ENCODE peak calls at places on chromosomes 7 and 10, in eight cellular contexts. One of them, this sample, is unnamed.

GRCh38 chr10:51937313-51937712 is 237.9 kb upstream of the CSTF2T start:
- DNase-seq in ACHN: no peak
- DNase-seq in IMR-90: peak
- DNase-seq in stimulated activated naive B cell treated with anti-CD40 and anti-IgM and Interleukin-4, amounts not matched to agents 10 μg/mL and 1 μg/mL and 100 μg/mL, for 72 hours: no peak
- DNase-seq in nephron progenitor cell: no peak
- DNase-seq in hepatocyte: no peak
- DNase-seq in amniotic stem cell: no peak
- DNase-seq in dermis blood vessel endothelial cell: no peak
- DNase-seq in this sample: no peak

GRCh38 chr10:88379575-88379974 is 203.5 kb downstream of the RNLS start:
- DNase-seq in amniotic stem cell: peak
- DNase-seq in hepatocyte: peak
- DNase-seq in IMR-90: peak
- DNase-seq in ACHN: peak
- DNase-seq in nephron progenitor cell: no peak
- DNase-seq in dermis blood vessel endothelial cell: no peak
- DNase-seq in stimulated activated naive B cell treated with anti-CD40 and anti-IgM and Interleukin-4, amounts not matched to agents 10 μg/mL and 1 μg/mL and 100 μg/mL, for 72 hours: no peak
- DNase-seq in this sample: peak

GRCh38 chr7:115618676-115619075 is 411.9 kb downstream of the TFEC start:
- DNase-seq in stimulated activated naive B cell treated with anti-CD40 and anti-IgM and Interleukin-4, amounts not matched to agents 10 μg/mL and 1 μg/mL and 100 μg/mL, for 72 hours: no peak
- DNase-seq in dermis blood vessel endothelial cell: no peak
- DNase-seq in hepatocyte: no peak
- DNase-seq in nephron progenitor cell: no peak
- DNase-seq in IMR-90: peak
- DNase-seq in ACHN: no peak
- DNase-seq in amniotic stem cell: no peak
- DNase-seq in this sample: no peak

GRCh38 chr10:74238031-74238431 is 87.0 kb downstream of the ADK start:
- DNase-seq in dermis blood vessel endothelial cell: peak
- DNase-seq in nephron progenitor cell: no peak
- DNase-seq in IMR-90: peak
- DNase-seq in hepatocyte: no peak
- DNase-seq in amniotic stem cell: no peak
- DNase-seq in stimulated activated naive B cell treated with anti-CD40 and anti-IgM and Interleukin-4, amounts not matched to agents 10 μg/mL and 1 μg/mL and 100 μg/mL, for 72 hours: no peak
- DNase-seq in ACHN: no peak
- DNase-seq in this sample: peak

GRCh38 chr7:27339478-27339877 is 96.9 kb downstream of the EVX1 start:
- DNase-seq in dermis blood vessel endothelial cell: no peak
- DNase-seq in amniotic stem cell: no peak
- DNase-seq in nephron progenitor cell: no peak
- DNase-seq in IMR-90: no peak
- DNase-seq in hepatocyte: no peak
- DNase-seq in ACHN: no peak
- DNase-seq in stimulated activated naive B cell treated with anti-CD40 and anti-IgM and Interleukin-4, amounts not matched to agents 10 μg/mL and 1 μg/mL and 100 μg/mL, for 72 hours: peak
- DNase-seq in this sample: no peak

GRCh38 chr7:3882782-3883181 is 581.7 kb downstream of the SDK1 start:
- DNase-seq in dermis blood vessel endothelial cell: no peak
- DNase-seq in hepatocyte: no peak
- DNase-seq in IMR-90: no peak
- DNase-seq in nephron progenitor cell: no peak
- DNase-seq in amniotic stem cell: no peak
- DNase-seq in ACHN: no peak
- DNase-seq in stimulated activated naive B cell treated with anti-CD40 and anti-IgM and Interleukin-4, amounts not matched to agents 10 μg/mL and 1 μg/mL and 100 μg/mL, for 72 hours: no peak
- DNase-seq in this sample: no peak

GRCh38 chr10:72079356-72079755 is 9.0 kb downstream of the SPOCK2 start:
- DNase-seq in ACHN: no peak
- DNase-seq in IMR-90: no peak
- DNase-seq in stimulated activated naive B cell treated with anti-CD40 and anti-IgM and Interleukin-4, amounts not matched to agents 10 μg/mL and 1 μg/mL and 100 μg/mL, for 72 hours: no peak
- DNase-seq in dermis blood vessel endothelial cell: no peak
- DNase-seq in hepatocyte: no peak
- DNase-seq in nephron progenitor cell: peak
- DNase-seq in amniotic stem cell: no peak
- DNase-seq in this sample: no peak

GRCh38 chr7:66804001-66804400 is 63.5 kb downstream of the RABGEF1 start:
- DNase-seq in IMR-90: no peak
- DNase-seq in amniotic stem cell: no peak
- DNase-seq in hepatocyte: no peak
- DNase-seq in stimulated activated naive B cell treated with anti-CD40 and anti-IgM and Interleukin-4, amounts not matched to agents 10 μg/mL and 1 μg/mL and 100 μg/mL, for 72 hours: no peak
- DNase-seq in nephron progenitor cell: no peak
- DNase-seq in ACHN: no peak
- DNase-seq in dermis blood vessel endothelial cell: no peak
- DNase-seq in this sample: no peak

GRCh38 chr7:139354729-139355128 is 5.0 kb upstream of the LUC7L2 start:
- DNase-seq in dermis blood vessel endothelial cell: no peak
- DNase-seq in nephron progenitor cell: no peak
- DNase-seq in amniotic stem cell: no peak
- DNase-seq in IMR-90: no peak
- DNase-seq in ACHN: no peak
- DNase-seq in stimulated activated naive B cell treated with anti-CD40 and anti-IgM and Interleukin-4, amounts not matched to agents 10 μg/mL and 1 μg/mL and 100 μg/mL, for 72 hours: no peak
- DNase-seq in hepatocyte: no peak
- DNase-seq in this sample: no peak

GRCh38 chr7:137590071-137590470 is 246.5 kb upstream of the PTN start:
- DNase-seq in ACHN: no peak
- DNase-seq in IMR-90: no peak
- DNase-seq in hepatocyte: no peak
- DNase-seq in amniotic stem cell: no peak
- DNase-seq in dermis blood vessel endothelial cell: no peak
- DNase-seq in stimulated activated naive B cell treated with anti-CD40 and anti-IgM and Interleukin-4, amounts not matched to agents 10 μg/mL and 1 μg/mL and 100 μg/mL, for 72 hours: no peak
- DNase-seq in nephron progenitor cell: no peak
- DNase-seq in this sample: no peak

GRCh38 chr7:35386082-35386815 is 132.3 kb upstream of the TBX20 start:
- DNase-seq in stimulated activated naive B cell treated with anti-CD40 and anti-IgM and Interleukin-4, amounts not matched to agents 10 μg/mL and 1 μg/mL and 100 μg/mL, for 72 hours: no peak
- DNase-seq in dermis blood vessel endothelial cell: no peak
- DNase-seq in IMR-90: no peak
- DNase-seq in nephron progenitor cell: no peak
- DNase-seq in ACHN: no peak
- DNase-seq in amniotic stem cell: no peak
- DNase-seq in hepatocyte: no peak
- DNase-seq in this sample: no peak

GRCh38 chr10:35274511-35275060 is 61.7 kb upstream of the CCNY start:
- DNase-seq in nephron progenitor cell: no peak
- DNase-seq in ACHN: no peak
- DNase-seq in dermis blood vessel endothelial cell: no peak
- DNase-seq in stimulated activated naive B cell treated with anti-CD40 and anti-IgM and Interleukin-4, amounts not matched to agents 10 μg/mL and 1 μg/mL and 100 μg/mL, for 72 hours: no peak
- DNase-seq in amniotic stem cell: no peak
- DNase-seq in hepatocyte: no peak
- DNase-seq in IMR-90: no peak
- DNase-seq in this sample: no peak

GRCh38 chr7:23476286-23477169 is 6.2 kb upstream of the IGF2BP3 start:
- DNase-seq in nephron progenitor cell: no peak
- DNase-seq in ACHN: no peak
- DNase-seq in hepatocyte: no peak
- DNase-seq in amniotic stem cell: no peak
- DNase-seq in stimulated activated naive B cell treated with anti-CD40 and anti-IgM and Interleukin-4, amounts not matched to agents 10 μg/mL and 1 μg/mL and 100 μg/mL, for 72 hours: no peak
- DNase-seq in dermis blood vessel endothelial cell: no peak
- DNase-seq in IMR-90: no peak
- DNase-seq in this sample: no peak

GRCh38 chr10:12252882-12253546 is 57.0 kb downstream of the CDC123 start:
- DNase-seq in ACHN: peak
- DNase-seq in hepatocyte: peak
- DNase-seq in nephron progenitor cell: no peak
- DNase-seq in dermis blood vessel endothelial cell: peak
- DNase-seq in amniotic stem cell: no peak
- DNase-seq in IMR-90: peak
- DNase-seq in stimulated activated naive B cell treated with anti-CD40 and anti-IgM and Interleukin-4, amounts not matched to agents 10 μg/mL and 1 μg/mL and 100 μg/mL, for 72 hours: peak
- DNase-seq in this sample: peak

GRCh38 chr7:152893801-152894294 is 134.3 kb downstream of the ACTR3B start:
- DNase-seq in dermis blood vessel endothelial cell: no peak
- DNase-seq in amniotic stem cell: no peak
- DNase-seq in nephron progenitor cell: no peak
- DNase-seq in IMR-90: no peak
- DNase-seq in hepatocyte: no peak
- DNase-seq in ACHN: no peak
- DNase-seq in stimulated activated naive B cell treated with anti-CD40 and anti-IgM and Interleukin-4, amounts not matched to agents 10 μg/mL and 1 μg/mL and 100 μg/mL, for 72 hours: no peak
- DNase-seq in this sample: no peak

GRCh38 chr7:100215895-100216294 is 3.9 kb upstream of the PVRIG start:
- DNase-seq in dermis blood vessel endothelial cell: peak
- DNase-seq in stimulated activated naive B cell treated with anti-CD40 and anti-IgM and Interleukin-4, amounts not matched to agents 10 μg/mL and 1 μg/mL and 100 μg/mL, for 72 hours: no peak
- DNase-seq in IMR-90: peak
- DNase-seq in nephron progenitor cell: no peak
- DNase-seq in hepatocyte: no peak
- DNase-seq in amniotic stem cell: no peak
- DNase-seq in ACHN: no peak
- DNase-seq in this sample: no peak

GRCh38 chr7:79272066-79272669 is 181.3 kb downstream of the MAGI2 start:
- DNase-seq in amniotic stem cell: no peak
- DNase-seq in nephron progenitor cell: no peak
- DNase-seq in hepatocyte: peak
- DNase-seq in ACHN: peak
- DNase-seq in stimulated activated naive B cell treated with anti-CD40 and anti-IgM and Interleukin-4, amounts not matched to agents 10 μg/mL and 1 μg/mL and 100 μg/mL, for 72 hours: no peak
- DNase-seq in dermis blood vessel endothelial cell: peak
- DNase-seq in IMR-90: peak
- DNase-seq in this sample: no peak

GRCh38 chr7:41867639-41868038 is 164.7 kb upstream of the INHBA start:
- DNase-seq in nephron progenitor cell: no peak
- DNase-seq in hepatocyte: no peak
- DNase-seq in stimulated activated naive B cell treated with anti-CD40 and anti-IgM and Interleukin-4, amounts not matched to agents 10 μg/mL and 1 μg/mL and 100 μg/mL, for 72 hours: no peak
- DNase-seq in amniotic stem cell: no peak
- DNase-seq in IMR-90: peak
- DNase-seq in ACHN: no peak
- DNase-seq in dermis blood vessel endothelial cell: no peak
- DNase-seq in this sample: no peak

GRCh38 chr7:69764071-69764470 is 165.8 kb downstream of the AUTS2 start:
- DNase-seq in amniotic stem cell: no peak
- DNase-seq in ACHN: no peak
- DNase-seq in nephron progenitor cell: no peak
- DNase-seq in IMR-90: no peak
- DNase-seq in stimulated activated naive B cell treated with anti-CD40 and anti-IgM and Interleukin-4, amounts not matched to agents 10 μg/mL and 1 μg/mL and 100 μg/mL, for 72 hours: no peak
- DNase-seq in hepatocyte: no peak
- DNase-seq in dermis blood vessel endothelial cell: no peak
- DNase-seq in this sample: no peak